ENCODE peak calls at places on chromosomes 11 and 22, in nine cellular contexts. L, W, S, T, C, N, Y, O and X are unnamed samples.

GRCh38 chr11:306645-307371 is 808 bp upstream of the IFITM2 start:
- DNase-seq in O (no peak), L (no peak), S (peak; percentile 29), W (no peak), C (no peak), T (no peak), N (no peak), Y (no peak), X (no peak)

GRCh38 chr11:36233226-36233625 is 56.0 kb downstream of the COMMD9 start:
- DNase-seq in Y (no peak), W (peak; percentile 25), L (no peak), C (no peak), N (no peak), O (no peak), T (no peak), S (no peak), X (no peak)

GRCh38 chr11:40292636-40293585 is 1166.5 kb downstream of the LRRC4C start:
- DNase-seq in T (peak; percentile 9), S (no peak), N (peak; percentile 69), C (no peak), W (no peak), Y (peak; percentile 5), O (no peak), L (no peak), X (no peak)

GRCh38 chr11:122104381-122104780 is 11.6 kb downstream of the BLID start:
- DNase-seq in S (no peak), L (no peak), O (no peak), C (no peak), N (no peak), Y (no peak), W (no peak), T (no peak), X (no peak)

GRCh38 chr22:35477911-35478582 is 62.6 kb upstream of the RASD2 start:
- DNase-seq in O (no peak), T (no peak), S (peak; percentile 47), Y (no peak), W (peak; percentile 83), L (peak; percentile 61), N (peak; percentile 95), C (no peak), X (no peak)

GRCh38 chr11:43833657-43834073 is 47.0 kb upstream of the ALKBH3 start:
- DNase-seq in W (peak; percentile 71), N (no peak), T (no peak), L (peak; percentile 76), Y (no peak), O (no peak), C (no peak), S (no peak), X (peak; percentile 34)

GRCh38 chr11:113818426-113818825 is 38.8 kb downstream of the CLDN25 start:
- DNase-seq in S (no peak), Y (no peak), C (no peak), T (no peak), O (no peak), N (no peak), L (no peak), W (no peak), X (no peak)

GRCh38 chr11:130118636-130119387 is 40.8 kb upstream of the ST14 start:
- DNase-seq in W (no peak), L (no peak), O (no peak), C (peak; percentile 43), T (no peak), N (no peak), S (no peak), Y (peak; percentile 32), X (no peak)

GRCh38 chr11:12744831-12745502 is 70.7 kb downstream of the TEAD1 start:
- DNase-seq in T (no peak), O (no peak), N (no peak), W (no peak), S (peak; percentile 64), Y (no peak), C (no peak), L (no peak), X (no peak)

GRCh38 chr11:75485742-75486141 is 40.0 kb downstream of the GDPD5 start:
- DNase-seq in T (no peak), Y (no peak), N (no peak), L (no peak), C (no peak), W (no peak), O (no peak), S (no peak), X (no peak)

GRCh38 chr11:2694995-2695939 is 4.5 kb downstream of the KCNQ1OT1 start:
- DNase-seq in Y (no peak), L (no peak), O (no peak), T (no peak), W (no peak), C (no peak), S (no peak), N (peak; percentile 28), X (no peak)

GRCh38 chr22:22235564-22235963 is 9.0 kb upstream of the VPREB1 start:
- DNase-seq in C (peak; percentile 50), Y (peak; percentile 70), S (no peak), L (no peak), W (no peak), N (no peak), T (peak; percentile 33), O (no peak), X (no peak)

GRCh38 chr11:103384652-103385051 is 275.4 kb downstream of the DYNC2H1 start:
- DNase-seq in O (no peak), S (no peak), Y (no peak), N (no peak), C (no peak), W (no peak), L (no peak), T (no peak), X (no peak)

GRCh38 chr11:9056467-9056866 is 34.9 kb downstream of the SCUBE2 start:
- DNase-seq in T (no peak), S (no peak), O (no peak), Y (no peak), L (no peak), C (no peak), N (no peak), W (no peak), X (no peak)

GRCh38 chr11:43852057-43852636 is 28.5 kb upstream of the ALKBH3 start:
- DNase-seq in S (peak; percentile 34), N (no peak), L (peak; percentile 79), W (peak; percentile 79), Y (peak; percentile 67), C (peak; percentile 40), T (peak; percentile 67), O (no peak), X (peak; percentile 62)

GRCh38 chr11:126997196-126997595 is 3.4 kb downstream of the KIRREL3 start:
- DNase-seq in C (no peak), N (no peak), O (no peak), L (no peak), T (no peak), Y (no peak), S (no peak), W (peak; percentile 52), X (no peak)
- TF ChIP-seq CTCF in C (no peak), N (no peak), O (no peak), L (no peak), T (no peak), Y (no peak), S (no peak), W (no peak), X (no peak)

DNA sequence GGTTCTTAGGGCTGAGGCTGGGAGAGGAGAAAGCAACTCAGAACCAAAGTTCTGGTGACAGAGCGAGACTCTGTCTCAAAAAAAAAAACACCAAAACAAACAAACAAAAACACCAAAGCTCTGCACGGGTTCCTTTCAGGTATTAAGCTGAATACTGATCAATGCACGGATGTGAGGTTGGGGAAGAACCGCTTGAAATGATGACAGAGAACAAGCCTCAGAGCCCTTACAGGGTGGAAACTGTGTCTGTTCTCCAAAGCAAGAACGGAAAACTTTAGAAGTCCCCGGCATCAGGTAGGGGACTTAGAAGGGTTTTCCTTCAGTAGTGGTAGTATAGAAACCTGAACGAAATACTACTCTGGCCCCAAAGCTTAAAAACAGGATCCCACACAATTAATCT is 260.0 kb downstream of the TBC1D22A start:
- DNase-seq in W (no peak), O (no peak), S (no peak), T (no peak), N (no peak), L (no peak), C (no peak), Y (no peak), X (no peak)
- TF ChIP-seq CTCF in W (no peak), O (no peak), S (no peak), T (no peak), N (no peak), L (no peak), C (no peak), Y (no peak), X (no peak)

GRCh38 chr11:45097721-45098493 is 48.5 kb upstream of the PRDM11 start:
- DNase-seq in S (peak; percentile 75), W (peak; percentile 56), C (no peak), T (peak; percentile 81), N (no peak), L (no peak), Y (no peak), O (no peak), X (no peak)

GRCh38 chr11:45094958-45095690 is 51.3 kb upstream of the PRDM11 start:
- DNase-seq in W (no peak), N (no peak), T (no peak), C (no peak), S (no peak), L (no peak), Y (no peak), O (no peak), X (no peak)

GRCh38 chr11:45098929-45099328 is 47.5 kb upstream of the PRDM11 start:
- DNase-seq in W (no peak), L (no peak), N (no peak), T (no peak), C (no peak), Y (no peak), S (no peak), O (no peak), X (no peak)

GRCh38 chr11:45095691-45096010 is 50.8 kb upstream of the PRDM11 start:
- DNase-seq in N (no peak), W (no peak), Y (no peak), O (no peak), C (no peak), S (no peak), L (no peak), T (no peak), X (no peak)

DNA sequence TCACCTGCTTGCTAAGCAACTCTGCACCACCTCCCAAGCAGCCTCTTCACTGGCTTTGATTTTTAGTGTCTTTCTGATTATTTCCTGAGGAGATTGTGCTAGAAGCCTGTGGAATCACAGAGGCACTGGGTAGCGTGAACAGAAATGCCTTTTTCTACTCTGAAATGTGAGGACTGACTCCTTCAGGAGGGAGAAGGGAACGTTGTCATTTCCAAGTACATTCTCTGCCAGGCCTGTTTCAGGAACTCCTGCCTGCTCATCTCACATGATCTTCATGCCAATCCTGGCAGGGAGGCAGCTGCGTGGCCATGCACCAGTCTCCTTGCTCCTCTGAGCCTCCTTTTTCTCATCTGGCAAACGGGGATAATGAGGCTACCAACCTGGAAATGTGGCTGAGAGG is 49.8 kb upstream of the PRDM11 start:
- DNase-seq in C (no peak), S (no peak), W (no peak), N (no peak), O (no peak), L (no peak), T (no peak), Y (no peak), X (no peak)
- TF ChIP-seq CTCF in C (no peak), S (no peak), W (peak; percentile 19), N (no peak), O (no peak), L (no peak), T (no peak), Y (no peak), X (no peak)

DNA sequence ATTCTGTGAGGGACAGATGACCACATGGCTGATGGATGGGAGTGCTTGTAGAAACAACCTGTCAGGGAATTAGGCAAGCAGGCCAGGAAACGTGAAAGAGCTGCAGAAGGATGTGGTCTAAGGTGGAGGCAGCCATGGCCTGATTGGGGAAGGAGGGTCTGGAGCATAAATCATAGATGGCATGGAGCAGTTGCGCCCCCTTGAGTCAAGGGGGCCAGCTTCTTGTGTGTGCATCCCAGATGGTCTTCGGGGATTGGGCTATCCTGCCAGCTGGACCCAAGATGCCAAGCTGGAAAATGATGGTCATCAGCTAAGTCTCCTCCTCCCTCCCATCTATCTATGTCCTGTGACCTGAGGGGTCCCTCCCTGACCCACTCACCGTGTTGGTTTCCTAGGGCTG is 119.4 kb upstream of the CLPB start:
- DNase-seq in S (no peak), N (no peak), Y (no peak), T (no peak), W (no peak), O (no peak), L (no peak), C (no peak), X (no peak)
- TF ChIP-seq CTCF in S (no peak), N (no peak), Y (peak; percentile 38), T (no peak), W (no peak), O (no peak), L (no peak), C (no peak), X (no peak)